ENCODE peak calls at places on chromosomes 2 and 18, in five cellular contexts. W, K, F, I and D are unnamed samples.

GRCh38 chr18:68796936-68797690 is 767 bp upstream of the CCDC102B start:
- DNase-seq in W (no peak), I (no peak), K (no peak), F (peak), D (no peak)

GRCh38 chr2:39665811-39666488 is at the start of gene TMEM178A:
- DNase-seq in W (peak), F (peak), I (peak), K (no peak), D (no peak)

GRCh38 chr2:9474361-9475117 is at the start of gene IAH1:
- DNase-seq in I (peak), K (no peak), F (peak), W (peak), D (peak)

GRCh38 chr2:130987519-130988425 is 105.5 kb downstream of the FAM168B start:
- DNase-seq in K (no peak), I (no peak), F (no peak), W (no peak), D (no peak)

GRCh38 chr2:144449028-144449406 is 70.9 kb downstream of the ZEB2 start:
- DNase-seq in I (peak), W (no peak), F (no peak), K (peak), D (no peak)

GRCh38 chr2:234556848-234557573 is 60.1 kb upstream of the ARL4C start:
- DNase-seq in I (no peak), F (peak), W (no peak), K (no peak), D (no peak)

GRCh38 chr2:26464390-26465265 is 13.3 kb downstream of the OTOF start:
- DNase-seq in F (no peak), K (no peak), W (no peak), I (no peak), D (no peak)

GRCh38 chr2:24676493-24676892 is 116.7 kb downstream of the PTRHD1 start:
- DNase-seq in W (no peak), I (no peak), F (no peak), K (no peak), D (no peak)

GRCh38 chr2:11009866-11010265 is 98.1 kb downstream of the KCNF1 start:
- DNase-seq in I (no peak), K (no peak), W (no peak), F (no peak), D (no peak)

GRCh38 chr2:96110621-96111256 is 5.6 kb downstream of the ADRA2B start:
- DNase-seq in I (no peak), K (no peak), F (no peak), W (no peak), D (no peak)

GRCh38 chr2:61536086-61536722 is 2.0 kb downstream of the XPO1 start:
- DNase-seq in W (no peak), K (peak), F (no peak), I (peak), D (peak)

GRCh38 chr2:46547223-46548102 is 68.1 kb downstream of the TMEM247 start:
- DNase-seq in F (no peak), W (no peak), I (no peak), K (no peak), D (no peak)